ENCODE peak calls at places on chromosomes 13 and 19, in six cellular contexts. One of them, this sample, is unnamed.

GRCh38 chr13:67462098-67462497 is 232.0 kb upstream of the PCDH9 start:
- DNase-seq in HCT116: no peak
- DNase-seq in breast epithelium: no peak
- DNase-seq in A549: no peak
- DNase-seq in body of pancreas: no peak
- DNase-seq in stomach: no peak
- DNase-seq in this sample: no peak

GRCh38 chr13:41589434-41589833 is 132.1 kb downstream of the RGCC start:
- DNase-seq in breast epithelium: no peak
- DNase-seq in stomach: no peak
- DNase-seq in body of pancreas: no peak
- DNase-seq in A549: no peak
- DNase-seq in HCT116: no peak
- DNase-seq in this sample: no peak

GRCh38 chr19:42066075-42066754 is 3.8 kb downstream of the GRIK5 start:
- DNase-seq in body of pancreas: no peak
- DNase-seq in HCT116: no peak
- DNase-seq in breast epithelium: no peak
- DNase-seq in A549: no peak
- DNase-seq in stomach: no peak
- DNase-seq in this sample: peak

GRCh38 chr19:32691952-32692726 is 518 bp downstream of the NUDT19 start:
- DNase-seq in breast epithelium: no peak
- DNase-seq in body of pancreas: peak
- DNase-seq in HCT116: no peak
- DNase-seq in A549: no peak
- DNase-seq in stomach: peak
- DNase-seq in this sample: peak

GRCh38 chr13:74206061-74206561 is 71.9 kb upstream of the KLF12 start:
- DNase-seq in breast epithelium: peak
- DNase-seq in stomach: no peak
- DNase-seq in A549: no peak
- DNase-seq in HCT116: no peak
- DNase-seq in body of pancreas: no peak
- DNase-seq in this sample: no peak

GRCh38 chr13:86976521-86977324 is 694.4 kb upstream of the SLITRK5 start:
- DNase-seq in A549: no peak
- DNase-seq in body of pancreas: no peak
- DNase-seq in HCT116: no peak
- DNase-seq in breast epithelium: no peak
- DNase-seq in stomach: no peak
- DNase-seq in this sample: no peak

GRCh38 chr19:35666251-35666913 is at the start of gene UPK1A:
- DNase-seq in stomach: no peak
- DNase-seq in A549: no peak
- DNase-seq in body of pancreas: no peak
- DNase-seq in HCT116: no peak
- DNase-seq in breast epithelium: no peak
- DNase-seq in this sample: no peak

GRCh38 chr13:42078113-42078769 is 29.8 kb downstream of the DGKH start:
- DNase-seq in stomach: no peak
- DNase-seq in HCT116: no peak
- DNase-seq in breast epithelium: no peak
- DNase-seq in A549: no peak
- DNase-seq in body of pancreas: no peak
- DNase-seq in this sample: no peak

GRCh38 chr13:98004107-98004506 is 50.6 kb downstream of the IPO5 start:
- DNase-seq in stomach: no peak
- DNase-seq in HCT116: no peak
- DNase-seq in body of pancreas: no peak
- DNase-seq in breast epithelium: no peak
- DNase-seq in A549: no peak
- DNase-seq in this sample: no peak

GRCh38 chr19:6875218-6875617 is 12.2 kb upstream of the ADGRE1 start:
- DNase-seq in A549: no peak
- DNase-seq in stomach: no peak
- DNase-seq in breast epithelium: no peak
- DNase-seq in HCT116: no peak
- DNase-seq in body of pancreas: no peak
- DNase-seq in this sample: no peak

GRCh38 chr19:51168571-51169282 is 26.6 kb downstream of the SIGLEC7 start:
- DNase-seq in breast epithelium: no peak
- DNase-seq in A549: no peak
- DNase-seq in HCT116: no peak
- DNase-seq in body of pancreas: no peak
- DNase-seq in stomach: no peak
- DNase-seq in this sample: no peak

GRCh38 chr19:45526971-45527370 is 19.7 kb downstream of the VASP start:
- DNase-seq in body of pancreas: no peak
- DNase-seq in A549: no peak
- DNase-seq in stomach: no peak
- DNase-seq in HCT116: no peak
- DNase-seq in breast epithelium: no peak
- DNase-seq in this sample: no peak

GRCh38 chr13:99218969-99219368 is 18.3 kb downstream of the UBAC2 start:
- DNase-seq in HCT116: no peak
- DNase-seq in stomach: no peak
- DNase-seq in A549: no peak
- DNase-seq in body of pancreas: no peak
- DNase-seq in breast epithelium: no peak
- DNase-seq in this sample: no peak

GRCh38 chr13:39811696-39812095 is 156.2 kb downstream of the COG6 start:
- DNase-seq in stomach: no peak
- DNase-seq in breast epithelium: no peak
- DNase-seq in A549: no peak
- DNase-seq in body of pancreas: no peak
- DNase-seq in HCT116: no peak
- DNase-seq in this sample: no peak

GRCh38 chr19:2631213-2631821 is 71.2 kb downstream of the GNG7 start:
- DNase-seq in stomach: no peak
- DNase-seq in breast epithelium: no peak
- DNase-seq in HCT116: no peak
- DNase-seq in A549: no peak
- DNase-seq in body of pancreas: no peak
- DNase-seq in this sample: no peak

GRCh38 chr13:55577082-55577846 is 1563.5 kb upstream of the PRR20A start:
- DNase-seq in breast epithelium: no peak
- DNase-seq in A549: no peak
- DNase-seq in body of pancreas: no peak
- DNase-seq in HCT116: no peak
- DNase-seq in stomach: no peak
- DNase-seq in this sample: no peak

GRCh38 chr13:101307181-101307701 is 109.1 kb downstream of the NALCN start:
- DNase-seq in body of pancreas: no peak
- DNase-seq in HCT116: no peak
- DNase-seq in stomach: no peak
- DNase-seq in A549: no peak
- DNase-seq in breast epithelium: no peak
- DNase-seq in this sample: no peak

GRCh38 chr13:59745395-59745788 is 418.3 kb downstream of the DIAPH3 start:
- DNase-seq in body of pancreas: no peak
- DNase-seq in stomach: no peak
- DNase-seq in breast epithelium: no peak
- DNase-seq in A549: no peak
- DNase-seq in HCT116: no peak
- DNase-seq in this sample: no peak

GRCh38 chr13:30832845-30833332 is 73.2 kb upstream of the MEDAG start:
- DNase-seq in body of pancreas: peak
- DNase-seq in stomach: peak
- DNase-seq in HCT116: peak
- DNase-seq in breast epithelium: peak
- DNase-seq in A549: peak
- DNase-seq in this sample: peak

GRCh38 chr13:68439821-68440220 is 1209.7 kb upstream of the PCDH9 start:
- DNase-seq in A549: no peak
- DNase-seq in stomach: no peak
- DNase-seq in HCT116: no peak
- DNase-seq in breast epithelium: no peak
- DNase-seq in body of pancreas: peak
- DNase-seq in this sample: peak

GRCh38 chr13:47000166-47000565 is 103.3 kb upstream of the HTR2A start:
- DNase-seq in stomach: no peak
- DNase-seq in breast epithelium: no peak
- DNase-seq in A549: no peak
- DNase-seq in HCT116: no peak
- DNase-seq in body of pancreas: no peak
- DNase-seq in this sample: no peak

DNA sequence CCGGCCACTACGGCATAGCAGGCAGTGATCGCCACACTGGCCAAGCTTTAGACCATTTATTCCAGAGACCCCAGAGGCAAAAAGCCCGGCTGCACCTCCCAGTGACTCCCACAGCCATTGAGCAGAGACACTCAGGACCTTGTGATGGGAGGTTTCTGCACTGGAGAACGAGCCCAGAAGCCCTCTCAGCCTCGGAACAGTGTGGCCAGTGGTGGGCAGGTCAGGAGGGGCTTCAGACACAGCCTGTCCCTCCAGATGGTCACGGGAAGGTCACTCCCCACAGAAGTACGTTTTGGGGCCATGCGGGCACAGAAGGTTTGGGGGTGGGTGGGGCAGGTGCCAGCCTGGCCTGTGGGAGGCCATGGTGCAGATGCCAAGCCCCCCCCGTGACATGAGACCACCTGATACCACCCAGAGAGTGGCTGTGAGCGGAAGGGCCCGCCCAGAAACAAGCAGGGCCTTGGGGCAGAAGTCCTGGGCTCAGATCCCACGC is 625 bp upstream of the F10 start:
- DNase-seq in HCT116: no peak
- DNase-seq in stomach: no peak
- DNase-seq in breast epithelium: no peak
- DNase-seq in body of pancreas: no peak
- DNase-seq in A549: no peak
- DNase-seq in this sample: no peak
- TF ChIP-seq POLR2A in HCT116: no peak
- TF ChIP-seq POLR2A in stomach: no peak
- TF ChIP-seq POLR2A in breast epithelium: no peak
- TF ChIP-seq POLR2A in body of pancreas: no peak
- TF ChIP-seq POLR2A in A549: no peak
- TF ChIP-seq POLR2A in this sample: no peak

GRCh38 chr19:39125554-39126311 is at the start of gene PAK4:
- DNase-seq in body of pancreas: peak
- DNase-seq in breast epithelium: peak
- DNase-seq in A549: peak
- DNase-seq in HCT116: peak
- DNase-seq in stomach: peak
- DNase-seq in this sample: peak
- TF ChIP-seq POLR2A in body of pancreas: peak
- TF ChIP-seq POLR2A in breast epithelium: peak
- TF ChIP-seq POLR2A in A549: peak
- TF ChIP-seq POLR2A in HCT116: peak
- TF ChIP-seq POLR2A in stomach: peak
- TF ChIP-seq POLR2A in this sample: peak

GRCh38 chr19:16078311-16078758 is 2.0 kb downstream of the TPM4 start:
- DNase-seq in stomach: no peak
- DNase-seq in body of pancreas: peak
- DNase-seq in HCT116: no peak
- DNase-seq in A549: no peak
- DNase-seq in breast epithelium: peak
- DNase-seq in this sample: no peak

GRCh38 chr19:16076958-16077611 is 790 bp downstream of the TPM4 start:
- DNase-seq in body of pancreas: peak
- DNase-seq in stomach: peak
- DNase-seq in HCT116: no peak
- DNase-seq in A549: no peak
- DNase-seq in breast epithelium: peak
- DNase-seq in this sample: no peak

GRCh38 chr19:16076154-16076957 is at the start of gene TPM4:
- DNase-seq in stomach: peak
- DNase-seq in A549: peak
- DNase-seq in breast epithelium: peak
- DNase-seq in HCT116: peak
- DNase-seq in body of pancreas: peak
- DNase-seq in this sample: peak

GRCh38 chr19:16075430-16076153 is 703 bp upstream of the TPM4 start:
- DNase-seq in A549: no peak
- DNase-seq in stomach: no peak
- DNase-seq in HCT116: no peak
- DNase-seq in body of pancreas: no peak
- DNase-seq in breast epithelium: peak
- DNase-seq in this sample: no peak

DNA sequence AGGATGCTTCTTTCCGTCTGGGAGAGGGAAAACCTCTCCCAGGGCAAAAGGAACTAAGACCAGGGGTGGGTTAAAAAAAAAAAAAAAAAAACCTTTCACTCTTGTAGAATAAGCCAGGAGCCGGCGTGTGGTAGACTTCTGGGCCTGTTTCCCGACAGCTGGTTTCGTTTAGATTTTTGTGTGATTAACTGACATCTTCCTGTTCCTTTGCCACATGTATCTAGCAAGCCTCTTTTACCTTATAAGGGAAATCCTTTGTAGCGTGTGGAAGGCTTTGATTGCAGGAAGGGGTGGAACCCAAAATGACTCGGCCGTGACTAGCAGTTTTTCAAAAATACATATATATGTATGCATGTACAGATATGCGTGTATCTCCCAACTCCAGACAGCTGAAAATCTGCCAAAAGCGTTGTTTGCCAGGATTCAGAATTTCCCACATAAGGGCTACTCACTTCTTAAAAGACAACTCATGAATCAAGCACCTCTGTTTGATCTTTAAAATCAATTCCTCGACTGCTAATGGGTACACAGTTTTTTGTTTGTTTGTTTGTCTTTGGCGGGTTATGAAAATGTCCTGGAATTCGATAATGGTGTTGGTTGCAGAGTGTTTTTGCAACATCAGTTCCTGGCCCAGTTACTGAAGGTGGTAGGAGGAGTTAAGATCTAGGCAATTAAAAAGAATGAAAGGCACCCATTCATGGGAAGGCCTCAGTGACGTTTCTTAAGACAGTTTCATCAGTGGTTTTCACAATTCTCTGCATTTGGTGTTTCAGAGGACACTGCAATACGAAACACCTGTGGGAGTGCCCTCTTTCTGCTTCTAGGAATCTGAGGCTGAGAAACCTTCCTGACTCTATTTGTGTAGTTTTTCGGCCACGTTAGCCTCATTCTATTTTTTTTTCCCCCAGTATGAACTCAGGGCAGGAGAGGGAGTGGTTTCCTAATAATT is 2.7 kb downstream of the TPM4 start:
- DNase-seq in A549: no peak
- DNase-seq in stomach: peak
- DNase-seq in breast epithelium: peak
- DNase-seq in body of pancreas: peak
- DNase-seq in HCT116: peak
- DNase-seq in this sample: peak
- TF ChIP-seq POLR2A in A549: no peak
- TF ChIP-seq POLR2A in stomach: no peak
- TF ChIP-seq POLR2A in breast epithelium: peak
- TF ChIP-seq POLR2A in body of pancreas: peak
- TF ChIP-seq POLR2A in HCT116: no peak
- TF ChIP-seq POLR2A in this sample: no peak

GRCh38 chr13:102800145-102801041 is 1.5 kb downstream of the BIVM start:
- DNase-seq in body of pancreas: peak
- DNase-seq in breast epithelium: peak
- DNase-seq in A549: peak
- DNase-seq in stomach: peak
- DNase-seq in HCT116: peak
- DNase-seq in this sample: peak
- TF ChIP-seq POLR2A in body of pancreas: peak
- TF ChIP-seq POLR2A in breast epithelium: no peak
- TF ChIP-seq POLR2A in A549: peak
- TF ChIP-seq POLR2A in stomach: no peak
- TF ChIP-seq POLR2A in HCT116: no peak
- TF ChIP-seq POLR2A in this sample: peak

GRCh38 chr19:5680437-5681368 is at the start of the genes HSD11B1L and MICOS13:
- DNase-seq in A549: peak
- DNase-seq in stomach: peak
- DNase-seq in breast epithelium: peak
- DNase-seq in body of pancreas: peak
- DNase-seq in HCT116: peak
- DNase-seq in this sample: peak
- TF ChIP-seq POLR2A in A549: peak
- TF ChIP-seq POLR2A in stomach: no peak
- TF ChIP-seq POLR2A in breast epithelium: peak
- TF ChIP-seq POLR2A in body of pancreas: peak
- TF ChIP-seq POLR2A in HCT116: peak
- TF ChIP-seq POLR2A in this sample: peak

This sample was measured in H54.